ENCODE peak calls at places on chromosomes 1 and 21, in six cellular contexts. Y, L, O, R, G and A are unnamed samples.

GRCh38 chr1:205536759-205537361 is 32.4 kb downstream of the CDK18 start:
- DNase-seq in Y (peak), L (peak), O (no peak), R (no peak), G (no peak), A (peak)

GRCh38 chr1:203839081-203839480 is 22.3 kb upstream of the SNRPE start:
- DNase-seq in Y (no peak), L (no peak), O (no peak), R (no peak), G (no peak), A (no peak)

GRCh38 chr1:103108525-103109150 is 316 bp upstream of the COL11A1 start:
- DNase-seq in Y (no peak), L (no peak), O (no peak), R (no peak), G (no peak), A (no peak)

GRCh38 chr1:34977858-34978257 is 7.3 kb downstream of the TMEM35B start:
- DNase-seq in Y (no peak), L (no peak), O (no peak), R (no peak), G (no peak), A (no peak)

GRCh38 chr1:32991386-32991785 is 26.8 kb upstream of the RNF19B start:
- DNase-seq in Y (no peak), L (no peak), O (no peak), R (no peak), G (no peak), A (no peak)

GRCh38 chr1:11880911-11881748 is 22.4 kb upstream of the NPPB start:
- DNase-seq in Y (no peak), L (no peak), O (peak), R (no peak), G (no peak), A (no peak)

GRCh38 chr1:182588460-182589396 is at the start of gene RNASEL:
- DNase-seq in Y (peak), L (peak), O (peak), R (peak), G (peak), A (peak)

GRCh38 chr1:205456868-205457724 is 1.3 kb upstream of the BLACAT1 start:
- DNase-seq in Y (no peak), L (no peak), O (no peak), R (no peak), G (no peak), A (no peak)

GRCh38 chr1:229376521-229376920 is 33.7 kb upstream of the CCSAP start:
- DNase-seq in Y (no peak), L (no peak), O (no peak), R (no peak), G (no peak), A (no peak)

GRCh38 chr21:32056791-32057190 is 184.0 kb downstream of the HUNK start:
- DNase-seq in Y (no peak), L (no peak), O (no peak), R (no peak), G (no peak), A (no peak)

GRCh38 chr1:231603598-231604275 is 22.9 kb upstream of the DISC1 start:
- DNase-seq in Y (no peak), L (peak), O (no peak), R (no peak), G (peak), A (no peak)

GRCh38 chr1:96425382-96426129 is 296.0 kb upstream of the PTBP2 start:
- DNase-seq in Y (no peak), L (no peak), O (no peak), R (no peak), G (no peak), A (no peak)

DNA sequence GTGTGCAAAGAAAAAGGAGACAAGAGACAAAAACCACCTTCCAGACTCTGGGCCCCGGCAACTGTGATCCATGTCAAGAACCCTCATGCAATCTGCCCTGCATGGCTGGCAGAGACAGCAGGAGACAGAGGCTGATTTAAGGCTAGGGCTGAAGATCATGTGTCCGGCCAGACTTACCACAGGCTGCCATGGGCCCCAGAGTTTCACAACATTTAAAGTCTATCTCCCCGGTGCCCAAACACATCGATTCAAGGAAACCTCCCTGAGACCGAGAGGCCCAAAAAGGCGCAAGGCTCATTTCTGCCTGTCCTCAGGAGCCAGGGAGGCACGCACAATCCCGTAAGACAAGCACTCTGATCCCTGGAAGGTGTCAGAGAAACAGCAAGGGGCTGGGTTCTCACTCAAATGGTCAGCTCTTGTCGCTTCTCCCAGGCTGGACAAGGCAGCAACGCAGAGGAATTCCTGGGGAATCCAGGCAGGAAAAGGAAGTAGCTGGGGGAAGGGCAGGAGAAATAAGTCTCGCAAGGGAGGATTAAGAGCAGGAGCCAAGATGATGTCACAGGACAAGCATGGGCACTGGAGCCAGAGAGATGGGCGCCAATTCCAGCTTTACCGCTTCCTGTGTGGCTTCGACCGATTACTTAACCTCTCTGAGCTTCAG is 70.7 kb downstream of the SSBP3 start:
- DNase-seq in Y (no peak), L (peak), O (peak), R (no peak), G (no peak), A (peak)
- H3K4me3 ChIP-seq in Y (peak), L (no peak), O (peak), R (peak), G (no peak), A (peak)

DNA sequence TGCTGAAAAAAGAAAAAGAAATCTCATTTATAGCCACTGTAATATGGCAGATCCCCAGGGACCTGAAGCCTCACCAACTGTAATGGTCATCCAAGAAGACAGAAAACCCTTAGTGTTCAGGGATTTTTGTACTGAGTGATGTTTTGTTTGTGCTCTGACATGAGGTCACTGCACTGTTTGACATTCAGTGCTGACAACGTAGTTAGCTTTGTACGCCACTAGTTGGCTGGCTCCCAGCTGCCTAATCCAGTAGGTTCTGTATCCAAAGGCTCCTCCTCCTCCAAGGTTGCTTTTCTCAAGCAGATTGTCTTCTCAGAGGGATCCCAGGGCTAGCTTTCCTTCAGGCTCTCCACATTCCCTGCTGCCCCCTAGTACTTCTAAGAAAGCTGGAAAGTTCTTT is 9.5 kb upstream of the YRDC start:
- DNase-seq in Y (no peak), L (peak), O (peak), R (no peak), G (no peak), A (no peak)
- H3K27ac ChIP-seq in Y (no peak), L (peak), O (no peak), R (no peak), G (no peak), A (no peak)

GRCh38 chr1:8443558-8444194 is 125.8 kb downstream of the SLC45A1 start:
- DNase-seq in Y (no peak), L (no peak), O (no peak), R (no peak), G (no peak), A (no peak)
- TF ChIP-seq CTCF in Y (peak), L (no peak), O (peak), R (no peak), G (no peak), A (no peak)

DNA sequence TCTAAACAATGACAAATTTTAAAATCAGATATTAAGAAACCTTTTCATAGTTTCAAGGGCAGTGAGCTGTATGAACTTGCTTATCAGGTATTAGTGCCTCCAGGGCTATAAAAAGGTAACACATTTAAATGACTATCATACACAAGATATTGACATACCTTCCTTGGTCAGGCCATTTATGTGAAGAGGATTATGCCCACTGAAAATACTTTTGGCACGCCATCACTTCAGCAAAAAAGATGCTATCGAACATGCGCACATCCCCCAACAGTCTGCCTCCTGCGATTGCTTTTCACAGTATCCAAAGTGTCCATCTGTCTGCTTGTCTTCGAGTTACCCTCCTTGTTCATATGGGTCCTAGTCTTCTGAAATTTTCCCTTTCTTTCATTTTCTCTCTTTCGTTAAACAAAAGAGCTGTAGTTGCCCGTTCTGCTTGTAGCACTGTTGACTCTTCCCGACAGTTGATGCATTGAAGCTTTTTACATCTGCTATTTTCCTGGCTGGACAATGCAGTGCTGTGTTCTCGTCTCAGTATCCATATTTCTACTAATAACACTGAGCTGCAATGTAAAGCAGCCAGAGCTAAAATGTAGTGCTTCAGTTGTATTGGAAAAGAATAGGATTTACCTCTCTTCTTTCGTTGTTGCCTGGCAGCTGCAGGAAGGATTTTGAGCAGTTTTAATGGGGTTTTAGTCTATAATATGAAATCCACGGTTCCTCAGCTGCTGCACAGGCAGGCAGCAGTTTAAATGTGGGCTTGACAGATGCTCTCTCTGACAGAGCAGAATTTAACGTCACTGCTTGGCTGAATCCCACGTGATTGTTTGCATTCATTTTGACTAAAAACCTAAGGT is at the start of gene B3GALT2:
- DNase-seq in Y (no peak), L (no peak), O (no peak), R (no peak), G (no peak), A (no peak)
- H3K4me3 ChIP-seq in Y (peak), L (peak), O (peak), R (peak), G (no peak), A (peak)